ENCODE peak calls at places on chromosome 6, in seven cellular contexts. One of them, this sample, is unnamed.

GRCh38 chr6:2101213-2101612 is 144.2 kb downstream of the GMDS start:
- DNase-seq in HepG2: no peak
- DNase-seq in K562: no peak
- DNase-seq in GM12878: no peak
- DNase-seq in GM12891: no peak
- DNase-seq in H1: no peak
- DNase-seq in GM12892: no peak
- DNase-seq in this sample: no peak

GRCh38 chr6:162856885-162857284 is 129.1 kb downstream of the PACRG start:
- DNase-seq in GM12878: no peak
- DNase-seq in K562: no peak
- DNase-seq in GM12891: no peak
- DNase-seq in HepG2: peak
- DNase-seq in GM12892: no peak
- DNase-seq in H1: no peak
- DNase-seq in this sample: peak

GRCh38 chr6:4957521-4958231 is 46.2 kb downstream of the RPP40 start:
- DNase-seq in GM12891: no peak
- DNase-seq in K562: no peak
- DNase-seq in GM12892: no peak
- DNase-seq in H1: no peak
- DNase-seq in HepG2: peak
- DNase-seq in GM12878: no peak
- DNase-seq in this sample: no peak

GRCh38 chr6:88569959-88570358 is 393.5 kb downstream of the RNGTT start:
- DNase-seq in GM12892: no peak
- DNase-seq in GM12891: no peak
- DNase-seq in HepG2: no peak
- DNase-seq in GM12878: no peak
- DNase-seq in H1: no peak
- DNase-seq in K562: no peak
- DNase-seq in this sample: no peak

GRCh38 chr6:36848658-36849441 is 9.6 kb upstream of the CPNE5 start:
- DNase-seq in GM12892: no peak
- DNase-seq in GM12891: no peak
- DNase-seq in H1: peak
- DNase-seq in HepG2: peak
- DNase-seq in GM12878: no peak
- DNase-seq in K562: peak
- DNase-seq in this sample: peak

GRCh38 chr6:134175532-134176282 is 123.3 kb upstream of the SLC2A12 start:
- DNase-seq in GM12891: no peak
- DNase-seq in GM12878: no peak
- DNase-seq in K562: peak
- DNase-seq in HepG2: peak
- DNase-seq in GM12892: peak
- DNase-seq in H1: peak
- DNase-seq in this sample: peak

GRCh38 chr6:149565539-149566371 is 420 bp upstream of the GINM1 start:
- DNase-seq in GM12878: peak
- DNase-seq in K562: peak
- DNase-seq in HepG2: peak
- DNase-seq in GM12891: peak
- DNase-seq in H1: peak
- DNase-seq in GM12892: peak
- DNase-seq in this sample: peak

GRCh38 chr6:154638369-154638768 is 94.8 kb upstream of the SCAF8 start:
- DNase-seq in K562: no peak
- DNase-seq in HepG2: no peak
- DNase-seq in GM12878: no peak
- DNase-seq in GM12892: no peak
- DNase-seq in H1: no peak
- DNase-seq in GM12891: no peak
- DNase-seq in this sample: no peak

GRCh38 chr6:35096129-35096852 is 44.8 kb downstream of the TCP11 start:
- DNase-seq in K562: no peak
- DNase-seq in GM12878: no peak
- DNase-seq in GM12891: no peak
- DNase-seq in GM12892: no peak
- DNase-seq in H1: no peak
- DNase-seq in HepG2: peak
- DNase-seq in this sample: peak

GRCh38 chr6:84709121-84709520 is 55.3 kb downstream of the TBX18 start:
- DNase-seq in GM12892: no peak
- DNase-seq in GM12891: no peak
- DNase-seq in GM12878: no peak
- DNase-seq in HepG2: no peak
- DNase-seq in H1: no peak
- DNase-seq in K562: no peak
- DNase-seq in this sample: no peak

GRCh38 chr6:105135907-105136432 is 43.8 kb downstream of the POPDC3 start:
- DNase-seq in GM12878: no peak
- DNase-seq in HepG2: no peak
- DNase-seq in GM12892: no peak
- DNase-seq in H1: no peak
- DNase-seq in GM12891: no peak
- DNase-seq in K562: no peak
- DNase-seq in this sample: no peak

GRCh38 chr6:130872250-130873095 is 45.3 kb downstream of the SMLR1 start:
- DNase-seq in K562: peak
- DNase-seq in GM12878: no peak
- DNase-seq in HepG2: peak
- DNase-seq in GM12891: peak
- DNase-seq in H1: peak
- DNase-seq in GM12892: no peak
- DNase-seq in this sample: peak

GRCh38 chr6:105844275-105844848 is 241.8 kb upstream of the PRDM1 start:
- DNase-seq in GM12878: no peak
- DNase-seq in GM12892: no peak
- DNase-seq in HepG2: no peak
- DNase-seq in K562: no peak
- DNase-seq in H1: no peak
- DNase-seq in GM12891: no peak
- DNase-seq in this sample: no peak

GRCh38 chr6:106134906-106135634 is 48.9 kb downstream of the PRDM1 start:
- DNase-seq in GM12892: no peak
- DNase-seq in K562: peak
- DNase-seq in GM12878: no peak
- DNase-seq in H1: no peak
- DNase-seq in HepG2: peak
- DNase-seq in GM12891: no peak
- DNase-seq in this sample: no peak

GRCh38 chr6:105711216-105711615 is 308.3 kb upstream of the PREP start:
- DNase-seq in HepG2: no peak
- DNase-seq in K562: no peak
- DNase-seq in GM12891: no peak
- DNase-seq in GM12878: no peak
- DNase-seq in GM12892: no peak
- DNase-seq in H1: no peak
- DNase-seq in this sample: no peak

GRCh38 chr6:11575408-11576033 is 38.0 kb downstream of the TMEM170B start:
- DNase-seq in H1: peak
- DNase-seq in GM12892: no peak
- DNase-seq in GM12878: peak
- DNase-seq in HepG2: peak
- DNase-seq in K562: peak
- DNase-seq in GM12891: no peak
- DNase-seq in this sample: peak

GRCh38 chr6:139409026-139409425 is 34.6 kb upstream of the CITED2 start:
- DNase-seq in GM12878: no peak
- DNase-seq in H1: no peak
- DNase-seq in HepG2: no peak
- DNase-seq in GM12892: no peak
- DNase-seq in K562: no peak
- DNase-seq in GM12891: no peak
- DNase-seq in this sample: no peak

GRCh38 chr6:66326228-66326627 is 619.2 kb upstream of the EYS start:
- DNase-seq in GM12878: no peak
- DNase-seq in GM12891: no peak
- DNase-seq in GM12892: no peak
- DNase-seq in H1: no peak
- DNase-seq in K562: no peak
- DNase-seq in HepG2: no peak
- DNase-seq in this sample: no peak

GRCh38 chr6:18207438-18207837 is 52.2 kb downstream of the KDM1B start:
- DNase-seq in GM12878: no peak
- DNase-seq in H1: no peak
- DNase-seq in K562: no peak
- DNase-seq in GM12891: no peak
- DNase-seq in GM12892: no peak
- DNase-seq in HepG2: no peak
- DNase-seq in this sample: no peak

GRCh38 chr6:161303628-161304340 is 29.9 kb upstream of the AGPAT4 start:
- DNase-seq in K562: no peak
- DNase-seq in H1: no peak
- DNase-seq in HepG2: no peak
- DNase-seq in GM12891: no peak
- DNase-seq in GM12878: no peak
- DNase-seq in GM12892: no peak
- DNase-seq in this sample: no peak

GRCh38 chr6:71421611-71422010 is 133.0 kb downstream of the OGFRL1 start:
- DNase-seq in GM12892: no peak
- DNase-seq in H1: no peak
- DNase-seq in K562: no peak
- DNase-seq in GM12878: no peak
- DNase-seq in GM12891: no peak
- DNase-seq in HepG2: no peak
- DNase-seq in this sample: no peak

GRCh38 chr6:33947916-33948594 is 144.3 kb upstream of the MLN start:
- DNase-seq in HepG2: no peak
- DNase-seq in GM12878: no peak
- DNase-seq in GM12891: no peak
- DNase-seq in K562: no peak
- DNase-seq in GM12892: no peak
- DNase-seq in H1: no peak
- DNase-seq in this sample: no peak

GRCh38 chr6:142523485-142523884 is 221.7 kb downstream of the ADGRG6 start:
- DNase-seq in HepG2: no peak
- DNase-seq in GM12892: no peak
- DNase-seq in GM12878: no peak
- DNase-seq in GM12891: no peak
- DNase-seq in K562: no peak
- DNase-seq in H1: no peak
- DNase-seq in this sample: no peak

DNA sequence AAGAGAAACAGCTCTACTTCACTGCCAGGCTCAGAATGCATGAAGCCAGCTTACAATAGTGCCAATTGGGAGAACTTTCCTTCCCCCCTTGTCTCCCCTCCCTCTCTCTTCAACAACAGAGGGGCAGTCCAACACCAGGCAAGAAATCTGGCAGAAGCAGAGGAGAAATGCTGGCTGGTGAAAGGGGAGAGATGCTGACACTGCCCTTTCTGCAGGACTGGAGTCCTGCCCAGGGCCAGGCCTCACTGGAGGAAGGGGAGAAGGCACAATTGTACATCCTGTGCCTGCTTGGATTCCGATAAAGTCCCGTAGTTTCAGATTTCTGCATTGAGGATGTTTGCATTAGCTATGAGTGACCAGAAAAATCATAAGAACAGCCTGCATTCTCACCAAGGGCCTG is 148.6 kb downstream of the LRRC1 start:
- DNase-seq in GM12892: no peak
- DNase-seq in HepG2: no peak
- DNase-seq in GM12891: no peak
- DNase-seq in GM12878: no peak
- DNase-seq in K562: no peak
- DNase-seq in H1: no peak
- DNase-seq in this sample: no peak
- TF ChIP-seq TAF1 in GM12892: no peak
- TF ChIP-seq TAF1 in HepG2: no peak
- TF ChIP-seq TAF1 in GM12891: no peak
- TF ChIP-seq TAF1 in GM12878: no peak
- TF ChIP-seq TAF1 in K562: no peak
- TF ChIP-seq TAF1 in H1: no peak
- TF ChIP-seq TAF1 in this sample: no peak

GRCh38 chr6:100506651-100507050 is 41.9 kb upstream of the SIM1 start:
- DNase-seq in GM12891: no peak
- DNase-seq in GM12892: no peak
- DNase-seq in HepG2: no peak
- DNase-seq in H1: no peak
- DNase-seq in GM12878: no peak
- DNase-seq in K562: no peak
- DNase-seq in this sample: no peak
- TF ChIP-seq TAF1 in GM12891: no peak
- TF ChIP-seq TAF1 in GM12892: no peak
- TF ChIP-seq TAF1 in HepG2: no peak
- TF ChIP-seq TAF1 in H1: no peak
- TF ChIP-seq TAF1 in GM12878: no peak
- TF ChIP-seq TAF1 in K562: no peak
- TF ChIP-seq TAF1 in this sample: no peak

DNA sequence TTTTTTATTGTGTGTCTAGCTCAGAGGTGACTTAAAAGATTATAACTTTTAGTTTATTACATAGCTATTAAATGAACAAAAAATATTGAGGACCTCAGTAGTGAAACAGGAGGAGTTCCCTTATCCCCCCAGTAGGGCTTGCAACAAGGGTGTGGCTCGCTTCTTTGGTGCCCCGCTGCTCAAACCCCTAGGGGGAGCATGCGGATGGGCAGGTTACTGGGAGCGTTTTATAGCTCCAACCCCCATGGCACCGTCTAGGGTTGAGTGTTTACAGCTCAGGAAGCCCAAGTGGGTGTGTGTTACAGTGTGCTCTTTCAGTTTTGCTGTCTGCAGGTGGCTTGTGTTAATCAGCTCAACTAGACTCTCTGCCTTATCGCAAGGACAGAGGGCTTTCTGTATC is 1513.7 kb downstream of the GRIK2 start:
- DNase-seq in GM12892: no peak
- DNase-seq in K562: no peak
- DNase-seq in HepG2: no peak
- DNase-seq in GM12891: no peak
- DNase-seq in H1: no peak
- DNase-seq in GM12878: no peak
- DNase-seq in this sample: no peak
- TF ChIP-seq TAF1 in GM12892: no peak
- TF ChIP-seq TAF1 in K562: no peak
- TF ChIP-seq TAF1 in HepG2: no peak
- TF ChIP-seq TAF1 in GM12891: no peak
- TF ChIP-seq TAF1 in H1: no peak
- TF ChIP-seq TAF1 in GM12878: no peak
- TF ChIP-seq TAF1 in this sample: no peak

DNA sequence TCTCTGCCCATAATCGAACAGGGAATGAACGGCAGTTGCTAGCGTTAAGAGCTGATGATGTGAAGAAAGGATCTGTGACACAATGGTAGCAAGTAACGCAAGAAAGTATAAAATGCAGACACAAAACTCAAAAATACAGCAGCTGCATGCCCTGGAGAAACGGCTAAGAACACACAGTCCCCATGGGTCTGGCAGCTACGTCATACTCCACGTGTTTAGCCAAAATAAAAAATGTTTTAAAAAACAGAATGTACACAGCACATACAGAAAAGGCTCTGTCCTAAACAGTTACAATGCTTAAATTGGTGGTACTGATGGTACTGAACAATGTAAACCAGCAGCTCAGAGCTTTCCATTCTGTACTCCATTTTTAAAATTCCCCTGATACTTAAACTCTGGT is 34.4 kb downstream of the HUS1B start:
- DNase-seq in GM12892: no peak
- DNase-seq in HepG2: no peak
- DNase-seq in GM12878: no peak
- DNase-seq in H1: no peak
- DNase-seq in GM12891: no peak
- DNase-seq in K562: no peak
- DNase-seq in this sample: no peak
- TF ChIP-seq TAF1 in GM12892: no peak
- TF ChIP-seq TAF1 in HepG2: no peak
- TF ChIP-seq TAF1 in GM12878: no peak
- TF ChIP-seq TAF1 in H1: no peak
- TF ChIP-seq TAF1 in GM12891: no peak
- TF ChIP-seq TAF1 in K562: no peak
- TF ChIP-seq TAF1 in this sample: no peak